ENCODE peak calls at places on chromosomes 13 and 19, in nine cellular contexts. A, O, H, L, V, R, X, Z and T are unnamed samples.

GRCh38 chr19:39133431-39134270 is 8.1 kb downstream of the PAK4 start:
- DNase-seq in V (no peak), X (no peak), A (no peak), Z (no peak), O (no peak), H (no peak), L (peak), R (peak), T (no peak)

GRCh38 chr19:35484637-35485036 is 5.6 kb downstream of the KRTDAP start:
- DNase-seq in V (no peak), L (no peak), R (no peak), A (no peak), H (no peak), X (no peak), O (no peak), Z (no peak), T (peak)

GRCh38 chr19:39428309-39429112 is 7.2 kb downstream of the RPS16 start:
- DNase-seq in Z (peak), O (peak), R (peak), X (peak), H (no peak), A (no peak), V (no peak), L (no peak), T (peak)

GRCh38 chr19:57759096-57759495 is 10.4 kb upstream of the ZNF586 start:
- DNase-seq in X (no peak), R (no peak), H (peak), O (no peak), V (no peak), Z (no peak), A (no peak), L (no peak), T (no peak)

GRCh38 chr19:4775627-4776152 is 15.8 kb upstream of the FEM1A start:
- DNase-seq in Z (no peak), O (no peak), X (no peak), L (no peak), H (no peak), A (no peak), V (no peak), R (no peak), T (no peak)

GRCh38 chr13:69474286-69474685 is 633.3 kb upstream of the ATXN8OS start:
- DNase-seq in L (no peak), A (no peak), X (no peak), R (no peak), Z (no peak), V (no peak), O (no peak), H (no peak), T (no peak)

GRCh38 chr19:39052243-39052746 is 19.9 kb upstream of the FBXO27 start:
- DNase-seq in V (peak), H (peak), X (peak), R (peak), L (peak), Z (no peak), O (peak), A (peak), T (peak)

GRCh38 chr13:37741536-37741935 is 128.0 kb downstream of the TRPC4 start:
- DNase-seq in L (no peak), A (no peak), V (no peak), O (no peak), Z (no peak), X (no peak), H (no peak), R (no peak), T (no peak)